ENCODE peak calls at places on chromosome 19, in seven cellular contexts. J is stimulated activated CD4-positive, alpha-beta T cell treated with anti-CD3 and anti-CD28 coated beads, TNF-alpha, amount 100 ng/mL, for 48 hours; W is H54; Z is NCI-H1436 treated with DMSO at 0.1 percent for 48 hours; D is progenitor cell of endocrine pancreas; A is AG08396; F is cardiac fibroblast. E is an unnamed sample.

GRCh38 chr19:10769533-10770491 is 51.9 kb downstream of the DNM2 start:
- DNase-seq in J (no peak), W (no peak), Z (no peak), D (no peak), A (no peak), F (peak), E (no peak)

GRCh38 chr19:45780448-45781281 is 1.6 kb downstream of the DMPK start:
- DNase-seq in J (no peak), W (no peak), Z (no peak), D (no peak), A (no peak), F (no peak), E (no peak)

GRCh38 chr19:10998045-10998533 is 37.3 kb downstream of the SMARCA4 start:
- DNase-seq in J (no peak), W (no peak), Z (no peak), D (no peak), A (peak), F (peak), E (no peak)

GRCh38 chr19:33071887-33072286 is 7.2 kb upstream of the RHPN2 start:
- DNase-seq in J (no peak), W (no peak), Z (no peak), D (no peak), A (no peak), F (no peak), E (no peak)

GRCh38 chr19:49348305-49349188 is 13.3 kb downstream of the CD37 start:
- DNase-seq in J (no peak), W (no peak), Z (no peak), D (no peak), A (no peak), F (no peak), E (no peak)

GRCh38 chr19:31118292-31118925 is 230.8 kb downstream of the TSHZ3 start:
- DNase-seq in J (no peak), W (no peak), Z (no peak), D (no peak), A (no peak), F (no peak), E (no peak)

GRCh38 chr19:3589439-3589838 is 4.2 kb downstream of the GIPC3 start:
- DNase-seq in J (no peak), W (no peak), Z (no peak), D (no peak), A (no peak), F (no peak), E (no peak)

GRCh38 chr19:8552810-8553209 is 24.4 kb downstream of the MYO1F start:
- DNase-seq in J (no peak), W (peak), Z (no peak), D (no peak), A (peak), F (peak), E (no peak)

GRCh38 chr19:17865364-17866311 is 5.9 kb downstream of the RPL18A start:
- DNase-seq in J (no peak), W (no peak), Z (no peak), D (no peak), A (no peak), F (no peak), E (no peak)

GRCh38 chr19:3285647-3286176 is 61.3 kb downstream of the CELF5 start:
- DNase-seq in J (peak), W (no peak), Z (no peak), D (peak), A (peak), F (peak), E (no peak)

GRCh38 chr19:22620912-22621311 is 13.2 kb upstream of the ZNF492 start:
- DNase-seq in J (no peak), W (no peak), Z (no peak), D (no peak), A (no peak), F (no peak), E (no peak)

GRCh38 chr19:35476149-35476548 is 14.1 kb downstream of the KRTDAP start:
- DNase-seq in J (no peak), W (no peak), Z (no peak), D (no peak), A (no peak), F (no peak), E (no peak)

GRCh38 chr19:41319500-41320184 is 9.7 kb downstream of the CCDC97 start:
- DNase-seq in J (no peak), W (no peak), Z (no peak), D (no peak), A (no peak), F (no peak), E (no peak)

E was measured in GOT3.